ENCODE peak calls at places on chromosomes 12 and 14, in six cellular contexts. K, G, U, E, T and B are unnamed samples. For H3K4me1 and H3K27me3, the result is how much of the 10 kb centered on the place peaks cover.

GRCh38 chr12:119544780-119545625 is 48.6 kb upstream of the TMEM233 start:
- DNase-seq in T (peak), G (peak), K (peak), E (peak), U (peak), B (peak)

GRCh38 chr14:90003526-90004312 is 48.0 kb downstream of the TDP1 start:
- DNase-seq in T (no peak), K (no peak), E (no peak), U (no peak), G (no peak), B (no peak)

GRCh38 chr12:11813422-11813813 is 163.9 kb downstream of the ETV6 start:
- DNase-seq in K (no peak), T (no peak), U (no peak), E (no peak), G (no peak), B (no peak)

GRCh38 chr14:100138082-100138787 is 21.2 kb downstream of the DEGS2 start:
- DNase-seq in K (no peak), E (no peak), G (no peak), T (no peak), U (peak), B (no peak)

GRCh38 chr12:124053855-124054254 is 80.8 kb downstream of the ZNF664 start:
- DNase-seq in G (peak), E (no peak), T (peak), U (no peak), K (peak), B (peak)

GRCh38 chr12:10941916-10942607 is 3.0 kb upstream of the TAS2R14 start:
- DNase-seq in U (peak), K (peak), G (no peak), E (no peak), T (peak), B (peak)

GRCh38 chr12:65596514-65597010 is 227.7 kb upstream of the HMGA2 start:
- DNase-seq in E (no peak), U (no peak), T (no peak), K (no peak), G (no peak), B (no peak)

GRCh38 chr12:94832780-94833760 is 170.4 kb downstream of the NDUFA12 start:
- DNase-seq in E (no peak), T (peak), U (no peak), G (no peak), K (peak), B (peak)

GRCh38 chr14:67358914-67359313 is 690 bp downstream of the ATP6V1D start:
- DNase-seq in T (peak), G (no peak), U (no peak), K (no peak), E (no peak), B (no peak)

GRCh38 chr12:105289114-105289904 is 41.2 kb upstream of the C12orf75 start:
- DNase-seq in T (no peak), E (no peak), K (peak), U (no peak), G (no peak), B (no peak)

GRCh38 chr14:80425686-80426085 is 214.4 kb upstream of the DIO2 start:
- DNase-seq in G (no peak), T (no peak), K (peak), E (no peak), U (no peak), B (no peak)

GRCh38 chr14:70032447-70032846 is 153.2 kb downstream of the SMOC1 start:
- DNase-seq in K (no peak), T (peak), E (no peak), G (no peak), U (no peak), B (peak)

GRCh38 chr14:61631044-61631692 is 64.1 kb upstream of the HIF1A start:
- DNase-seq in K (no peak), E (no peak), T (no peak), U (no peak), G (no peak), B (no peak)

GRCh38 chr14:64572721-64573508 is 23.2 kb downstream of the PPP1R36 start:
- DNase-seq in T (no peak), K (peak), E (no peak), G (no peak), U (no peak), B (no peak)

GRCh38 chr12:52280319-52280795 is 5.9 kb downstream of the KRT86 start:
- DNase-seq in E (no peak), K (peak), G (no peak), T (peak), U (no peak), B (no peak)

GRCh38 chr12:113201187-113202177 is 16.0 kb downstream of the RITA1 start:
- DNase-seq in E (no peak), T (no peak), K (no peak), G (no peak), U (no peak), B (no peak)

GRCh38 chr12:24795699-24796385 is 153.1 kb downstream of the BCAT1 start:
- DNase-seq in K (no peak), E (peak), T (no peak), U (peak), G (no peak), B (no peak)
- H3K4me1 ChIP-seq in K (under half), E (under half), T (under half), U (under half), G (under half), B (under half)

DNA sequence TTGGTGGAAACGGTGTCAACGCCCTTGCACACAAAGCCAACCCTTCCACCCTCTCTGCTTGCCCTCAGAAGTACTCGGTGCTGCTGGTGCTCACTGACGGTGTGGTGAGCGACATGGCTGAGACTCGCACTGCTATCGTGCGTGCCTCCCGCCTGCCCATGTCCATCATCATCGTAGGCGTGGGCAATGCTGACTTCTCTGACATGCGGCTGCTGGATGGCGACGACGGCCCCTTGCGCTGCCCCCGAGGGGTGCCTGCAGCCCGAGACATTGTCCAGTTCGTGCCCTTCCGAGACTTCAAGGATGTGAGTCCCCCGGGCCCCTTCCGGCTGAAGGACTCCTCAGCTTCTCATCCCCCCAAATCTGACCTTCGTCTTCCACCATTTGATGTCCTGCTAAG is 5.7 kb downstream of the CPNE6 start:
- DNase-seq in K (no peak), T (no peak), U (no peak), E (no peak), G (no peak), B (no peak)
- H3K27me3 ChIP-seq in K (under half), T (under half), U (under half), E (under half), G (under half), B (under half)

GRCh38 chr12:57823908-57824640 is 5.5 kb upstream of the AVIL start:
- DNase-seq in U (no peak), T (no peak), K (no peak), E (no peak), G (no peak), B (no peak)
- H3K27ac ChIP-seq in U (no peak), T (no peak), K (no peak), E (no peak), G (no peak), B (no peak)

GRCh38 chr14:96095058-96095457 is 55.9 kb downstream of the C14orf132 start:
- DNase-seq in G (no peak), U (no peak), T (peak), E (no peak), K (no peak), B (no peak)

GRCh38 chr14:96092936-96093335 is 53.8 kb downstream of the C14orf132 start:
- DNase-seq in U (no peak), K (no peak), E (no peak), T (no peak), G (no peak), B (no peak)

GRCh38 chr14:96094211-96094610 is 55.0 kb downstream of the C14orf132 start:
- DNase-seq in E (no peak), T (no peak), U (no peak), K (no peak), G (no peak), B (no peak)

GRCh38 chr14:96095581-96096476 is 56.7 kb downstream of the C14orf132 start:
- DNase-seq in T (peak), U (no peak), E (no peak), K (peak), G (no peak), B (no peak)

GRCh38 chr14:96094656-96095055 is 55.5 kb downstream of the C14orf132 start:
- DNase-seq in U (no peak), E (no peak), T (peak), K (no peak), G (no peak), B (no peak)
- H3K4me1 ChIP-seq in U (under half), E (under half), T (under half), K (under half), G (under half), B (under half)

GRCh38 chr12:112115259-112116045 is 6.9 kb upstream of the NAA25 start:
- DNase-seq in E (no peak), K (no peak), G (no peak), U (no peak), T (peak), B (no peak)
- H3K27me3 ChIP-seq in E (under half), K (under half), G (under half), U (under half), T (under half), B (under half)

GRCh38 chr12:109105176-109105575 is 7.8 kb downstream of the UNG start:
- DNase-seq in T (no peak), U (no peak), G (no peak), E (no peak), K (no peak), B (no peak)

GRCh38 chr12:109113661-109114321 is 2.6 kb upstream of the ACACB start:
- DNase-seq in U (no peak), K (no peak), T (no peak), G (no peak), E (no peak), B (no peak)

GRCh38 chr12:109112720-109113465 is 3.5 kb upstream of the ACACB start:
- DNase-seq in G (no peak), U (no peak), E (no peak), T (peak), K (no peak), B (no peak)

GRCh38 chr12:109111775-109112491 is 4.5 kb upstream of the ACACB start:
- DNase-seq in T (peak), U (peak), G (peak), K (peak), E (peak), B (no peak)

GRCh38 chr12:109109756-109110350 is 6.5 kb upstream of the ACACB start:
- DNase-seq in G (no peak), K (no peak), T (no peak), U (no peak), E (no peak), B (no peak)
- H3K27ac ChIP-seq in G (peak), K (no peak), T (peak), U (peak), E (no peak), B (no peak)

DNA sequence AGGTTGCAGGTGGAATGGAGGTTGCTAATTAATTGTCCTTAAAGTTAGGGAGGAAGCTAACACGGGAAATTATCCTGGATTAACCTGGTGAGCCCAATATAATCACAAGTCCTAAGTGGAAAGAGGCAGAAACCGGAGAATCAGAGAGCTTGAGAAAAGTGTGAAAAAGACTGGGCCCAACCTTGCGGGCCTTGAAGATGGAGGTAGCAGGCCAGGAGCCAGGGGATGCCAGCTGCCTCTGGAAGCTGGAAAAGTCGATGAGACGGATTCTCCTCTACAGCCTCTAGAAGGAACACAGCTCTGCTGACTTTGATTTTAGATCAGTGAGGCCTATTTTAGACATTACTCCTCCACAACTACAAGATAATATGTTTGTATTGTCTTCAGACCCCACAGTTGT is 2.1 kb downstream of the SDR9C7 start:
- DNase-seq in E (no peak), G (no peak), U (no peak), T (peak), K (no peak), B (no peak)
- H3K4me1 ChIP-seq in E (under half), G (under half), U (under half), T (under half), K (under half), B (under half)

GRCh38 chr12:63404611-63405010 is 253.6 kb upstream of the AVPR1A start:
- DNase-seq in T (no peak), U (no peak), G (no peak), E (no peak), K (no peak), B (no peak)
- H3K27me3 ChIP-seq in T (under half), U (under half), G (under half), E (under half), K (under half), B (under half)

GRCh38 chr12:17134315-17134714 is 528.4 kb upstream of the LMO3 start:
- DNase-seq in U (no peak), E (no peak), G (no peak), T (no peak), K (no peak), B (no peak)

DNA sequence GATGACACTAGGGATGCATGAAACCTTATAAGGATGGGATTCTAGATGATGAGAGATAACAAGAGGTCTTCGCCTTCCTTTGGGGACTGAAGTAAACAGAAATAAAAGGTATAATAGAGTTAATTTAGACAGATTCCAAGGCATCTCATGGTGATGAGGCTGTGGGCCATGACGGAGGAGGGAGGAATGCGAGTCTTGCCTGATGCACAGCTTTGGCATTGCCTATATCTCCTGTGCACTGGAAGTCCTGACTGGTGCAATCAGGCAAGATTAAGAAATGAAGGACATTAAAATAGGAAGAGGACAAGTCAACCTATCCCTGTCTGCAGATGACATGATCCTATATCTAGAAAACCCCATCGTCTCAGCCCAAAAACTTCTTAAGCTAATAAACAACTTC is 526.4 kb upstream of the LMO3 start:
- DNase-seq in U (no peak), K (no peak), E (no peak), G (no peak), T (no peak), B (no peak)
- H3K27ac ChIP-seq in U (no peak), K (no peak), E (no peak), G (no peak), T (no peak), B (no peak)

GRCh38 chr12:1610072-1610643 is 15.8 kb upstream of the FBXL14 start:
- DNase-seq in T (no peak), K (no peak), U (no peak), G (no peak), E (no peak), B (no peak)
- H3K4me1 ChIP-seq in T (under half), K (under half), U (under half), G (under half), E (under half), B (under half)